ENCODE peak calls at places on chromosomes 1 and 21, in six cellular contexts. H is psoas muscle, J is IMR-90, C is breast epithelium, E is pancreas, T is esophagus squamous epithelium. M is an unnamed sample. For H3K4me1, the result is how much of the 10 kb centered on the place peaks cover.

GRCh38 chr1:1038694-1039093 is 18.8 kb downstream of the AGRN start:
- DNase-seq in C (no peak), J (no peak), T (no peak), E (no peak), H (no peak), M (no peak)

GRCh38 chr1:232944342-232944741 is 6.1 kb upstream of the NTPCR start:
- DNase-seq in E (no peak), J (no peak), H (no peak), T (no peak), C (no peak), M (no peak)

GRCh38 chr1:233394860-233395717 is 67.6 kb downstream of the MAP3K21 start:
- DNase-seq in H (no peak), E (no peak), J (peak), C (no peak), T (no peak), M (no peak)

GRCh38 chr1:199954701-199955100 is 72.8 kb upstream of the NR5A2 start:
- DNase-seq in C (no peak), E (no peak), H (no peak), T (no peak), J (no peak), M (no peak)

GRCh38 chr1:205802060-205802459 is 10.9 kb downstream of the SLC41A1 start:
- DNase-seq in J (no peak), C (no peak), T (no peak), E (no peak), H (no peak), M (no peak)

GRCh38 chr1:14924455-14925325 is 228.9 kb upstream of the TMEM51 start:
- DNase-seq in J (peak), C (peak), T (no peak), H (peak), E (peak), M (no peak)

GRCh38 chr21:17455451-17455850 is 57.4 kb upstream of the CXADR start:
- DNase-seq in C (no peak), E (no peak), T (no peak), H (no peak), J (no peak), M (no peak)

GRCh38 chr1:115495603-115496002 is 146.2 kb upstream of the VANGL1 start:
- DNase-seq in J (peak), C (no peak), H (no peak), E (no peak), T (no peak), M (no peak)

GRCh38 chr21:42653492-42654061 is at the start of gene PDE9A:
- DNase-seq in T (no peak), E (peak), C (no peak), H (peak), J (no peak), M (no peak)

GRCh38 chr21:31912501-31912900 is 39.7 kb downstream of the HUNK start:
- DNase-seq in T (no peak), C (no peak), E (no peak), J (no peak), H (no peak), M (no peak)

GRCh38 chr1:5904551-5904950 is 87.7 kb downstream of the NPHP4 start:
- DNase-seq in J (no peak), T (no peak), H (no peak), C (no peak), E (no peak), M (peak)

GRCh38 chr1:11806307-11806936 is 431 bp downstream of the CLCN6 start:
- DNase-seq in E (no peak), C (no peak), T (no peak), J (peak), H (no peak), M (no peak)

GRCh38 chr1:54724771-54725170 is 9.1 kb downstream of the TTC4 start:
- DNase-seq in H (no peak), T (no peak), J (no peak), C (no peak), E (no peak), M (no peak)

GRCh38 chr1:197269053-197269452 is 1.0 kb downstream of the CRB1 start:
- DNase-seq in C (no peak), T (no peak), J (no peak), E (no peak), H (no peak), M (no peak)

GRCh38 chr21:34017127-34017961 is 56.0 kb upstream of the MRPS6 start:
- DNase-seq in C (no peak), E (no peak), J (no peak), H (no peak), T (no peak), M (no peak)

GRCh38 chr1:10912441-10912840 is 100.0 kb upstream of the TARDBP start:
- DNase-seq in J (no peak), T (no peak), H (peak), E (no peak), C (no peak), M (no peak)

GRCh38 chr1:152111515-152111968 is 3.7 kb downstream of the TCHH start:
- DNase-seq in H (no peak), C (no peak), J (peak), E (peak), T (no peak), M (peak)

GRCh38 chr1:18724001-18724411 is 93.4 kb downstream of the PAX7 start:
- DNase-seq in C (no peak), H (no peak), E (no peak), J (no peak), T (no peak), M (no peak)

GRCh38 chr1:201773764-201774163 is 55.2 kb upstream of the IPO9 start:
- DNase-seq in H (no peak), E (no peak), T (no peak), C (no peak), J (no peak), M (no peak)

GRCh38 chr1:201774983-201775344 is 54.0 kb upstream of the IPO9 start:
- DNase-seq in H (no peak), J (no peak), C (no peak), E (no peak), T (no peak), M (no peak)

GRCh38 chr1:201774224-201774982 is 54.6 kb upstream of the IPO9 start:
- DNase-seq in J (peak), H (no peak), E (no peak), C (no peak), T (no peak), M (no peak)

GRCh38 chr1:201778279-201779023 is 50.5 kb upstream of the IPO9 start:
- DNase-seq in J (no peak), E (no peak), C (no peak), T (no peak), H (no peak), M (no peak)

GRCh38 chr1:201775380-201775779 is 53.6 kb upstream of the IPO9 start:
- DNase-seq in E (no peak), H (no peak), C (no peak), T (no peak), J (no peak), M (no peak)
- H3K27ac ChIP-seq in E (no peak), H (no peak), C (no peak), T (no peak), J (no peak), M (peak)

GRCh38 chr1:40694353-40694874 is 2.9 kb downstream of the NFYC start:
- DNase-seq in H (no peak), T (no peak), C (no peak), J (no peak), E (no peak), M (no peak)

GRCh38 chr1:40690919-40691537 is 476 bp upstream of the NFYC start:
- DNase-seq in T (no peak), H (no peak), C (no peak), J (no peak), E (no peak), M (no peak)

GRCh38 chr1:40691538-40692428 is at the start of gene NFYC:
- DNase-seq in C (peak), J (peak), E (peak), H (peak), T (peak), M (peak)

GRCh38 chr1:40693425-40693824 is 1.9 kb downstream of the NFYC start:
- DNase-seq in T (no peak), J (no peak), H (no peak), E (no peak), C (no peak), M (no peak)

DNA sequence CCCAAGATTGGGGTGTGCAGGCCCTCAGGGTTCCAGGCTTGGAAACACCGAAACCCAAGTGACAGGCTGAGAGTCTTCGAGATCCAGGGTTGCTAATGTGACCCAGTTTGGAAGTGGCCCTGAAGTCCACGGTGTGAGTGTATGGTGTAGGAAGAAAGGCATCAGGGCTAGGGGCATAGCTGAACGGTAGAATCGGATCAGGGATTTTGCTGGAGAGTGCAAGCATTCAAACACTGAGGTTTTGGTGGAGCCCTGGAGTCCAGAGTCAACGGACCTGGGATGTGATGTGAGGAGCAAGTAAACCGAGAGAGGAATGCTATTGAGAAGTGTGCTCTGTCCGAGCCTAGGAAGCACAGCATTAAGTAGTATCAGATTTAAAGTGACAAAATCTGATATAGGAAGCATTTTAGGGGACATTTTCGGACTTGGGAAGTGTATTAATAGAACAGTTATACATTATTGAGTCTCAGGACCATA is 963 bp downstream of the NFYC start:
- DNase-seq in C (no peak), J (peak), H (no peak), E (no peak), T (no peak), M (no peak)
- H3K4me1 ChIP-seq in C (under half), J (under half), H (under half), E (under half), T (under half), M (under half)

GRCh38 chr1:62530516-62531154 is 66.7 kb upstream of the ANGPTL3 start:
- DNase-seq in H (no peak), J (peak), E (peak), C (no peak), T (no peak), M (peak)
- TF ChIP-seq CTCF in H (peak), J (peak), E (peak), C (peak), T (no peak), M (peak)

GRCh38 chr1:226976671-226977287 is 36.7 kb downstream of the COQ8A start:
- DNase-seq in T (no peak), H (no peak), E (peak), J (no peak), C (no peak), M (no peak)
- H3K27ac ChIP-seq in T (no peak), H (peak), E (no peak), J (no peak), C (no peak), M (no peak)

DNA sequence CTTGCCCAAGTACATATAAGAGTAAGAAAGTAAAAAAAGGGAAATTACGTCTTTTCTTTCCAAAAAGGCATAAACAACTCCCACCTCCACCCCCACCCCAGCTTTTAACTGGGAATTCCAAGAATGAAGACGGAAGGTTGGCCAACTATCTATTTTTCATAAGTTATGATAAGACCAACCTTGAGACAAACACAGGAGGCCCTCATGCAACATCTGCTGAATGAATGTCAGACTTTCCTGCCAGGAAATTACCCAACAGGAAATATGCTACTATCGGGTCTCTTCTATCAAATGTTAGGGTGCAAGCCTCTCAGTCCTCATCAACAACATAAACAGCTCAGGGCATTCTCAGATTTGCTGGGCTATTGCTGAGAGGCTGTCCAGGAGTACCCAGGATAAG is 1.9 kb downstream of the BSDC1 start:
- DNase-seq in J (no peak), T (no peak), H (no peak), E (no peak), C (no peak), M (no peak)
- H3K4me1 ChIP-seq in J (under half), T (under half), H (under half), E (under half), C (under half), M (under half)

M was measured in RWPE2.